ENCODE peak calls at places on chromosomes 3 and 15, in nine cellular contexts. B, W, L, D, Y, O, C, K and F are unnamed samples.

GRCh38 chr15:88861621-88862020 is 33.7 kb downstream of the HAPLN3 start:
- DNase-seq in B (no peak), W (no peak), L (no peak), D (no peak), Y (no peak), O (no peak), C (no peak), K (no peak), F (no peak)

GRCh38 chr15:68819451-68820204 is 1.1 kb downstream of the ANP32A start:
- DNase-seq in B (peak), W (peak), L (peak), D (peak), Y (peak), O (peak), C (no peak), K (peak), F (no peak)

GRCh38 chr3:155233213-155233612 is 60.3 kb downstream of the STRIT1 start:
- DNase-seq in B (peak), W (peak), L (no peak), D (no peak), Y (peak), O (peak), C (peak), K (peak), F (peak)

GRCh38 chr15:61222010-61222409 is 7.1 kb downstream of the RORA start:
- DNase-seq in B (no peak), W (no peak), L (no peak), D (no peak), Y (no peak), O (no peak), C (no peak), K (no peak), F (no peak)

GRCh38 chr3:66405701-66406091 is 95.1 kb downstream of the LRIG1 start:
- DNase-seq in B (no peak), W (no peak), L (no peak), D (no peak), Y (peak), O (no peak), C (peak), K (peak), F (no peak)

GRCh38 chr15:98000249-98001203 is 40.0 kb downstream of the ARRDC4 start:
- DNase-seq in B (no peak), W (no peak), L (no peak), D (no peak), Y (peak), O (no peak), C (no peak), K (peak), F (no peak)

GRCh38 chr15:39139431-39140059 is 441.3 kb upstream of the THBS1 start:
- DNase-seq in B (no peak), W (no peak), L (no peak), D (no peak), Y (no peak), O (no peak), C (no peak), K (no peak), F (no peak)

GRCh38 chr3:30548605-30549004 is 57.8 kb upstream of the TGFBR2 start:
- DNase-seq in B (no peak), W (no peak), L (no peak), D (no peak), Y (no peak), O (no peak), C (no peak), K (peak), F (no peak)

GRCh38 chr3:30913176-30913575 is 18.7 kb upstream of the GADL1 start:
- DNase-seq in B (no peak), W (no peak), L (no peak), D (no peak), Y (peak), O (no peak), C (peak), K (no peak), F (no peak)

GRCh38 chr3:136952292-136952691 is 5.5 kb upstream of the IL20RB start:
- DNase-seq in B (no peak), W (no peak), L (no peak), D (no peak), Y (peak), O (no peak), C (no peak), K (no peak), F (no peak)

GRCh38 chr3:184417619-184418327 is 37.9 kb downstream of the CHRD start:
- DNase-seq in B (peak), W (peak), L (peak), D (peak), Y (peak), O (peak), C (no peak), K (peak), F (no peak)

GRCh38 chr15:39468341-39468740 is 112.5 kb upstream of the THBS1 start:
- DNase-seq in B (no peak), W (no peak), L (no peak), D (no peak), Y (no peak), O (no peak), C (no peak), K (no peak), F (no peak)

GRCh38 chr3:127476936-127477335 is 113.6 kb downstream of the TPRA1 start:
- DNase-seq in B (no peak), W (no peak), L (no peak), D (no peak), Y (no peak), O (no peak), C (no peak), K (no peak), F (no peak)

GRCh38 chr15:74025436-74025835 is 30.9 kb downstream of the PML start:
- DNase-seq in B (no peak), W (no peak), L (no peak), D (no peak), Y (peak), O (no peak), C (no peak), K (no peak), F (no peak)

GRCh38 chr15:42092666-42093445 is 1.5 kb downstream of the PLA2G4D start:
- DNase-seq in B (no peak), W (peak), L (no peak), D (no peak), Y (no peak), O (no peak), C (no peak), K (no peak), F (no peak)

GRCh38 chr15:96326551-96327154 is 3.8 kb upstream of the NR2F2 start:
- DNase-seq in B (peak), W (peak), L (peak), D (peak), Y (peak), O (peak), C (peak), K (peak), F (no peak)

GRCh38 chr3:197082871-197083270 is 53.3 kb upstream of the MELTF start:
- DNase-seq in B (no peak), W (no peak), L (no peak), D (no peak), Y (peak), O (no peak), C (peak), K (no peak), F (peak)

GRCh38 chr3:24180616-24181015 is 235.5 kb downstream of the NR1D2 start:
- DNase-seq in B (no peak), W (no peak), L (no peak), D (no peak), Y (no peak), O (no peak), C (no peak), K (no peak), F (no peak)

GRCh38 chr15:84748274-84749110 is at the start of gene ZNF592:
- DNase-seq in B (peak), W (peak), L (no peak), D (peak), Y (peak), O (peak), C (no peak), K (peak), F (no peak)

GRCh38 chr3:195045481-195045880 is 225.5 kb downstream of the XXYLT1 start:
- DNase-seq in B (peak), W (no peak), L (no peak), D (no peak), Y (no peak), O (no peak), C (no peak), K (no peak), F (no peak)

GRCh38 chr3:46012246-46012645 is 15.0 kb downstream of the XCR1 start:
- DNase-seq in B (no peak), W (no peak), L (no peak), D (no peak), Y (no peak), O (no peak), C (no peak), K (no peak), F (no peak)

GRCh38 chr3:134369861-134370596 is 4.2 kb downstream of the AMOTL2 start:
- DNase-seq in B (no peak), W (no peak), L (no peak), D (no peak), Y (peak), O (no peak), C (no peak), K (no peak), F (no peak)

GRCh38 chr3:47376393-47376792 is 4.4 kb upstream of the PTPN23 start:
- DNase-seq in B (no peak), W (no peak), L (no peak), D (no peak), Y (no peak), O (no peak), C (no peak), K (no peak), F (no peak)

GRCh38 chr15:26260517-26261133 is 397.5 kb upstream of the ATP10A start:
- DNase-seq in B (no peak), W (peak), L (peak), D (peak), Y (peak), O (peak), C (no peak), K (peak), F (no peak)

GRCh38 chr3:190593075-190593474 is 79.2 kb downstream of the IL1RAP start:
- DNase-seq in B (no peak), W (no peak), L (no peak), D (no peak), Y (no peak), O (no peak), C (no peak), K (no peak), F (no peak)

GRCh38 chr3:78765671-78766485 is 1001.9 kb downstream of the ROBO1 start:
- DNase-seq in B (no peak), W (no peak), L (no peak), D (no peak), Y (peak), O (no peak), C (no peak), K (peak), F (no peak)

GRCh38 chr3:13703071-13703470 is 154.1 kb downstream of the FBLN2 start:
- DNase-seq in B (no peak), W (no peak), L (no peak), D (no peak), Y (no peak), O (no peak), C (no peak), K (no peak), F (no peak)

GRCh38 chr3:175102161-175102560 is 243.0 kb downstream of the NAALADL2 start:
- DNase-seq in B (no peak), W (no peak), L (no peak), D (no peak), Y (no peak), O (no peak), C (no peak), K (no peak), F (no peak)

GRCh38 chr3:76986876-76987513 is 52.9 kb upstream of the ROBO2 start:
- DNase-seq in B (no peak), W (no peak), L (no peak), D (no peak), Y (no peak), O (no peak), C (no peak), K (peak), F (no peak)

GRCh38 chr15:65660927-65661326 is 39.2 kb downstream of the SLC24A1 start:
- DNase-seq in B (no peak), W (no peak), L (no peak), D (no peak), Y (peak), O (no peak), C (no peak), K (no peak), F (no peak)

GRCh38 chr3:106820726-106821362 is 556.4 kb upstream of the CCDC54 start:
- DNase-seq in B (no peak), W (no peak), L (no peak), D (no peak), Y (no peak), O (no peak), C (no peak), K (no peak), F (no peak)

GRCh38 chr3:56881035-56881575 is 79.4 kb upstream of the ARHGEF3 start:
- DNase-seq in B (no peak), W (no peak), L (no peak), D (no peak), Y (no peak), O (no peak), C (no peak), K (peak), F (no peak)

GRCh38 chr3:154060606-154061380 is 60.4 kb upstream of the ARHGEF26 start:
- DNase-seq in B (no peak), W (no peak), L (no peak), D (no peak), Y (peak), O (peak), C (peak), K (no peak), F (peak)
- H3K4me3 ChIP-seq in B (no peak), W (no peak), L (no peak), D (no peak), Y (no peak), O (no peak), C (no peak), K (no peak), F (no peak)

DNA sequence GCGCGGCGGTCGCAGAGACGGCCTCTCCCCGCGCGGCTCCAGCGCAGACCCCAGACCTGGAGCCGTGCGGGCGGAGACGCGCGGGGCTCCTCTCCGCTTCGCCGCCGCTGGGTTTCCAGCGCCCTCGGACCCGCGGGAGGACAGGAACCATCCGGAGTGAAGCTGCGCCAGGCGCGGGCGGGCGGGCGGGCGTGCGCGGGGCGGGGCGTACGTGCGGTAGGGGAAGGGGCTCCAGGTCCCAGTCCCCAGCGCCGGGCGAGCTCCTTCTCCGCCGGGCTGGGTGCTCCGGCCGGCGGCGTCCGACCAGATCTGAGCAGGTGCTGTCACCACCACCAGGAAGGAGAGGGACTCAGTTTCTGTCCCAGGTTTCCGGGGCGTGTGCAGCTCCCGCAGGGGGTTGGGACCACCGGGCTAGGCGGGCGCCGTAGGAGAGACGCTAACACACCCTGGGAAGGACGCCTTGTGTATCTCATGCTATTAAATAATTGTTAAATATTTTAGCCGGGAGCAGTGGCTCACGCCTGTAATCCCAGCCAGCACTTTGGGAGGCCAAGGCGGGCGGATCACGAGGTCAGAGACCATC is at the start of gene CHRNA3:
- DNase-seq in B (no peak), W (no peak), L (no peak), D (no peak), Y (no peak), O (peak), C (no peak), K (no peak), F (no peak)
- H3K4me3 ChIP-seq in B (no peak), W (peak), L (peak), D (peak), Y (no peak), O (peak), C (no peak), K (peak), F (peak)

GRCh38 chr3:50318163-50318562 is 4.4 kb downstream of the HYAL2 start:
- DNase-seq in B (no peak), W (no peak), L (no peak), D (no peak), Y (no peak), O (no peak), C (no peak), K (no peak), F (no peak)
- H3K4me3 ChIP-seq in B (no peak), W (no peak), L (no peak), D (no peak), Y (no peak), O (no peak), C (no peak), K (no peak), F (no peak)

GRCh38 chr15:30991301-30992072 is at the start of gene MTMR10:
- DNase-seq in B (peak), W (peak), L (peak), D (peak), Y (peak), O (peak), C (peak), K (peak), F (peak)

GRCh38 chr15:30990451-30991300 is 752 bp downstream of the MTMR10 start:
- DNase-seq in B (no peak), W (no peak), L (no peak), D (peak), Y (peak), O (no peak), C (no peak), K (peak), F (no peak)

GRCh38 chr15:30992073-30992363 is 590 bp upstream of the MTMR10 start:
- DNase-seq in B (no peak), W (no peak), L (no peak), D (no peak), Y (no peak), O (no peak), C (no peak), K (no peak), F (no peak)

GRCh38 chr15:30992465-30992864 is 1.0 kb upstream of the MTMR10 start:
- DNase-seq in B (no peak), W (no peak), L (no peak), D (no peak), Y (no peak), O (peak), C (no peak), K (no peak), F (no peak)

DNA sequence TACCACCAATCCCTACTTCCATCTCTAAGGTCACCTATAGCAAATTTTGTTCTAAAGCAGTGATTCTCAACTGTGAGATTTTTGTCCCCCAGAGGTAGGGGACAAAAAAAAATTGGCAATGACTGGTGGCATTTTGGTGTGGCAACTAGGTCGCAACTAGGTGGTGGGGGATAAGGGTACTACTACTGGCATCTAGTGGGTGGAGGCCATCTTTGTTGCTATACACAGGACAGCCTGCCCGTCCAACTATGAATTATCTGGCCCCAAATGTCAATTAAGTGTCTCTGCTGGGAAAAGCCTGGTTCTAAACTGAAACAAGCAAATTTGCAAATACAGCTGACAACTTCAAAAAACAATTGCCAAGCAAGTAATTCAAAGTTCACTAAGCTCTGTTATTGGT is 1.4 kb downstream of the MTMR10 start:
- DNase-seq in B (no peak), W (no peak), L (no peak), D (no peak), Y (no peak), O (no peak), C (no peak), K (no peak), F (no peak)
- H3K4me3 ChIP-seq in B (no peak), W (peak), L (peak), D (peak), Y (peak), O (peak), C (peak), K (peak), F (peak)

GRCh38 chr15:77959094-77959879 is 118.2 kb downstream of the TBC1D2B start:
- DNase-seq in B (peak), W (peak), L (peak), D (peak), Y (peak), O (peak), C (peak), K (peak), F (no peak)
- H3K4me3 ChIP-seq in B (no peak), W (no peak), L (no peak), D (no peak), Y (peak), O (no peak), C (peak), K (peak), F (peak)

DNA sequence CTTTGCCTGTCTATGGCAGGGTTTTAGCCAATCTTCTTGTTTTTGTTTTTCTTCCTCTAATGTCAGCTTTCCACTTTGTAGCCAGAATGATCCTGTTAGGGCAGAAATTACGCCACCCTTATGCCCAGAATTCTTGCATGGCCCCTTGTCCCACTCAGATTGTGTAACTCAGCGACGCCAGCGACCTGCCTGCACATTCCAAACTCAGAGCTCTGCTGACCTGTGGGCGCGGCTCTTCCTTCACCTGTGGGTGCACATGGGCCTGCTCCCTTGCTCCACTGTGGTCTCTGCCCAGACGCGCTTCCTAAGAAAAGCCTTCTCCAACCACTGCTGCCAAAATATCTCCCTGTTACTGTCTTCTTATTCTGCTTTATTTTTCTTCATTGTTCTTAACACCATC is 45.0 kb downstream of the MED12L start:
- DNase-seq in B (no peak), W (no peak), L (no peak), D (no peak), Y (no peak), O (no peak), C (no peak), K (no peak), F (no peak)
- H3K4me3 ChIP-seq in B (no peak), W (no peak), L (no peak), D (no peak), Y (no peak), O (no peak), C (no peak), K (no peak), F (no peak)

DNA sequence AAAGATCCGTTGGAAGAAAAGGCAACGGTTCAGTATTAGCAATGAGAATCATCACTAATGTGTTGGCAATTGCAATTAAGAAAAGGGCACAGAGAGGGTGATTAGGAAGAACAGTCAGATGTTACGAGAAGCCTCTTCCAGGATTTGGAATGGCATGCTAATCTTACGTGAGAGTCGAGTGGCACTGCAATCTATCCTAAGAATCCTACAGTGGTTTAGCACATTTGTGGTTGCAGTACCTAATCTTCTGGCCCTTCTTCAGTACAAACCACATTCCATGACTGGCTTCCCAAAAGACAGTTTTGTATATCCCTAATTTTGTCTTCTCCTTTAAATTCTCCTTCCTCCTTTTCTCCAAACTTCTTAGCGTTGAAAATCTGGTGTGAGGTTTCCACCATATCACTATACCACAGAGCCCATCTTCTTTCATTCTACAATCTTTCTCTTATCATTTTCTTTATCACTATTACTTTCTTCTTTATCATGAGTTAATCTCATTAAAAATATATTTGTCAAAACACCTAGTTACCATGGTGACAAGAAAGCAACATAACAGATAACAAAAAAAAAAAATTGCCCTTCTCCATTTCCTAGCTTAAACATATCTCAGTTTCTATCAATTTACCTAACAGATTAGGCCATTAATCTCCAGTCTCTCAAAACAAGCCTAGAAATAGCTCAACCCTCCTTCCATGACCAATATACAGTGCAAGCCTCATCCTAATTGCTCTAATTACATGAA is 60.1 kb downstream of the IGSF11 start:
- DNase-seq in B (no peak), W (no peak), L (no peak), D (no peak), Y (no peak), O (no peak), C (no peak), K (no peak), F (no peak)
- H3K4me3 ChIP-seq in B (no peak), W (no peak), L (no peak), D (no peak), Y (no peak), O (no peak), C (no peak), K (no peak), F (no peak)

GRCh38 chr3:15520185-15520584 is 1.3 kb downstream of the COLQ start:
- DNase-seq in B (no peak), W (no peak), L (no peak), D (no peak), Y (no peak), O (no peak), C (no peak), K (no peak), F (no peak)
- H3K4me3 ChIP-seq in B (no peak), W (no peak), L (no peak), D (no peak), Y (no peak), O (no peak), C (no peak), K (no peak), F (no peak)